ENCODE peak calls at places on chromosome 7, in nine cellular contexts. One of them, this sample, is unnamed. For H3K27me3, the result is how much of the 10 kb centered on the place peaks cover.

GRCh38 chr7:101410743-101411476 is 48.2 kb downstream of the COL26A1 start:
- DNase-seq in transverse colon: peak
- DNase-seq in heart right ventricle: peak
- DNase-seq in neural progenitor cell: peak
- DNase-seq in left ventricle myocardium inferior: peak
- DNase-seq in breast epithelium: no peak
- DNase-seq in ovary: no peak
- DNase-seq in heart left ventricle: no peak
- DNase-seq in tibial artery: no peak
- DNase-seq in this sample: peak

GRCh38 chr7:117020605-117021002 is 67.3 kb downstream of the ST7 start:
- DNase-seq in transverse colon: no peak
- DNase-seq in heart right ventricle: no peak
- DNase-seq in neural progenitor cell: peak
- DNase-seq in left ventricle myocardium inferior: no peak
- DNase-seq in breast epithelium: no peak
- DNase-seq in ovary: no peak
- DNase-seq in heart left ventricle: no peak
- DNase-seq in tibial artery: no peak
- DNase-seq in this sample: no peak

GRCh38 chr7:114859477-114859876 is 62.4 kb upstream of the MDFIC start:
- DNase-seq in transverse colon: no peak
- DNase-seq in heart right ventricle: no peak
- DNase-seq in neural progenitor cell: no peak
- DNase-seq in left ventricle myocardium inferior: no peak
- DNase-seq in breast epithelium: no peak
- DNase-seq in ovary: no peak
- DNase-seq in heart left ventricle: no peak
- DNase-seq in tibial artery: no peak
- DNase-seq in this sample: no peak

GRCh38 chr7:48741545-48741944 is 182.8 kb upstream of the CDC14C start:
- DNase-seq in transverse colon: no peak
- DNase-seq in heart right ventricle: no peak
- DNase-seq in neural progenitor cell: no peak
- DNase-seq in left ventricle myocardium inferior: no peak
- DNase-seq in breast epithelium: no peak
- DNase-seq in ovary: no peak
- DNase-seq in heart left ventricle: no peak
- DNase-seq in tibial artery: no peak
- DNase-seq in this sample: no peak

GRCh38 chr7:55052081-55052480 is 33.3 kb downstream of the EGFR start:
- DNase-seq in transverse colon: no peak
- DNase-seq in heart right ventricle: no peak
- DNase-seq in neural progenitor cell: no peak
- DNase-seq in left ventricle myocardium inferior: no peak
- DNase-seq in breast epithelium: no peak
- DNase-seq in ovary: no peak
- DNase-seq in heart left ventricle: no peak
- DNase-seq in tibial artery: no peak
- DNase-seq in this sample: no peak

GRCh38 chr7:15015545-15016314 is 113.2 kb upstream of the DGKB start:
- DNase-seq in transverse colon: no peak
- DNase-seq in heart right ventricle: peak
- DNase-seq in neural progenitor cell: peak
- DNase-seq in left ventricle myocardium inferior: no peak
- DNase-seq in breast epithelium: no peak
- DNase-seq in ovary: no peak
- DNase-seq in heart left ventricle: no peak
- DNase-seq in tibial artery: no peak
- DNase-seq in this sample: peak

GRCh38 chr7:132558815-132559214 is 17.5 kb downstream of the PLXNA4 start:
- DNase-seq in transverse colon: no peak
- DNase-seq in heart right ventricle: no peak
- DNase-seq in neural progenitor cell: no peak
- DNase-seq in left ventricle myocardium inferior: no peak
- DNase-seq in breast epithelium: no peak
- DNase-seq in ovary: no peak
- DNase-seq in heart left ventricle: no peak
- DNase-seq in tibial artery: no peak
- DNase-seq in this sample: no peak

GRCh38 chr7:30473903-30474302 is 4.7 kb downstream of the NOD1 start:
- DNase-seq in transverse colon: no peak
- DNase-seq in heart right ventricle: no peak
- DNase-seq in neural progenitor cell: no peak
- DNase-seq in left ventricle myocardium inferior: no peak
- DNase-seq in breast epithelium: no peak
- DNase-seq in ovary: no peak
- DNase-seq in heart left ventricle: no peak
- DNase-seq in tibial artery: no peak
- DNase-seq in this sample: no peak

GRCh38 chr7:43302211-43302711 is 189.8 kb downstream of the HECW1 start:
- DNase-seq in transverse colon: no peak
- DNase-seq in heart right ventricle: no peak
- DNase-seq in neural progenitor cell: no peak
- DNase-seq in left ventricle myocardium inferior: no peak
- DNase-seq in breast epithelium: no peak
- DNase-seq in ovary: no peak
- DNase-seq in heart left ventricle: no peak
- DNase-seq in tibial artery: no peak
- DNase-seq in this sample: no peak

GRCh38 chr7:301291-302053 is 11.5 kb downstream of the FOXL3 start:
- DNase-seq in transverse colon: no peak
- DNase-seq in heart right ventricle: no peak
- DNase-seq in neural progenitor cell: no peak
- DNase-seq in left ventricle myocardium inferior: no peak
- DNase-seq in breast epithelium: peak
- DNase-seq in ovary: no peak
- DNase-seq in heart left ventricle: peak
- DNase-seq in tibial artery: peak
- DNase-seq in this sample: no peak

GRCh38 chr7:51123322-51124021 is 193.1 kb downstream of the COBL start:
- DNase-seq in transverse colon: no peak
- DNase-seq in heart right ventricle: no peak
- DNase-seq in neural progenitor cell: no peak
- DNase-seq in left ventricle myocardium inferior: no peak
- DNase-seq in breast epithelium: peak
- DNase-seq in ovary: no peak
- DNase-seq in heart left ventricle: no peak
- DNase-seq in tibial artery: no peak
- DNase-seq in this sample: no peak

GRCh38 chr7:139730746-139731612 is 46.8 kb downstream of the HIPK2 start:
- DNase-seq in transverse colon: peak
- DNase-seq in heart right ventricle: peak
- DNase-seq in neural progenitor cell: peak
- DNase-seq in left ventricle myocardium inferior: peak
- DNase-seq in breast epithelium: no peak
- DNase-seq in ovary: peak
- DNase-seq in heart left ventricle: no peak
- DNase-seq in tibial artery: peak
- DNase-seq in this sample: no peak

GRCh38 chr7:503575-504111 is 16.0 kb downstream of the PDGFA start:
- DNase-seq in transverse colon: peak
- DNase-seq in heart right ventricle: peak
- DNase-seq in neural progenitor cell: no peak
- DNase-seq in left ventricle myocardium inferior: peak
- DNase-seq in breast epithelium: no peak
- DNase-seq in ovary: peak
- DNase-seq in heart left ventricle: peak
- DNase-seq in tibial artery: peak
- DNase-seq in this sample: no peak

GRCh38 chr7:142587578-142588191 is 161.6 kb upstream of the PRSS1 start:
- DNase-seq in transverse colon: no peak
- DNase-seq in heart right ventricle: no peak
- DNase-seq in neural progenitor cell: peak
- DNase-seq in left ventricle myocardium inferior: no peak
- DNase-seq in breast epithelium: no peak
- DNase-seq in ovary: no peak
- DNase-seq in heart left ventricle: no peak
- DNase-seq in tibial artery: no peak
- DNase-seq in this sample: peak

DNA sequence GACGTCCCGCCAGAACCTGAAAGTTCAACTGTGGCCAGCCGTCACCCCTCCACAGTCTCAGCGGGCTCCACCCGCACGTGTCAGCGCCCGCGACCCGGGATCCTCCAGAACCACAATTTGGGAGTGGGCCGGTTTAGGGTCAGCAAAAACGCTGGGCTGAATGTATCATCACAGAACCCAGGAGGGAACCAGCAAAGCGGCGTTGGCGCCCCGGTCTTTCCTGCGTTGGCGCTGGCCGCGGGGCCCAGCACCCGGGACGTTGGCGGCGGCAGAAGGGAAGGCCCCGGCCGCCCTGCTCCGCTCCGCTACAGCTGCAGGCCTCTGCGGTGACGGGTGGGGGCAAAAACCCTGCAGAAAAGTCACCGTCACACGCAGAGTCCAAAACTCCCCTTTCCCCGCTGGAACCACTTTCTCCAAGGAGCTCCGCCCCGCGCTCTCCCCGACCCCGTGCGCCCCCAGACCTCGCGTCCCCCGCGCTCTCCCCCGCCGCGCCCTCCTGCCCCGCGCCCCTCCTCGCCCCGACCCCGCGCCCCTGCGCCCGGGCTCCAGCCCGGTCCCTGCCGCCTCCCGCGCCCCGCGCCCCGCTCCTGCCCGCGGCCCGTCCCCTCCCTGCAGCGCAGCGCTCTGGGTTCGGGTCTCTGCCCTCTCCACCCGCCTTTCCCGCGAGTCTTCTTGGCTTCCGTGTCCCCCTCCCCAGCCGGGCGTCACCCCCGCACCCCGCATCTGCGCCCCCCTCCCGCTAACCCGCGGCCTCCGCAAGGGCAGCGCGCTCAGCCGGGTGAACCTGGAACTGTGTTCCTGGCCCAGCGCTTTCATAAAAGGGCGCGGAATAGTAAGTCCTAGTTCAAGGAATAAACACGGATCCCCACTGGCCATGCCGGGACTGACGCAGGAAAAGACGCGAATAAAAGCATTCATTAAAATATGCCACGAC is 24.0 kb upstream of the RNF32 start:
- DNase-seq in transverse colon: peak
- DNase-seq in heart right ventricle: no peak
- DNase-seq in neural progenitor cell: peak
- DNase-seq in left ventricle myocardium inferior: no peak
- DNase-seq in breast epithelium: no peak
- DNase-seq in ovary: no peak
- DNase-seq in heart left ventricle: no peak
- DNase-seq in tibial artery: no peak
- DNase-seq in this sample: no peak
- H3K4me3 ChIP-seq in transverse colon: peak
- H3K4me3 ChIP-seq in heart right ventricle: peak
- H3K4me3 ChIP-seq in neural progenitor cell: peak
- H3K4me3 ChIP-seq in left ventricle myocardium inferior: peak
- H3K4me3 ChIP-seq in breast epithelium: peak
- H3K4me3 ChIP-seq in ovary: peak
- H3K4me3 ChIP-seq in heart left ventricle: peak
- H3K4me3 ChIP-seq in tibial artery: no peak
- H3K4me3 ChIP-seq in this sample: peak

GRCh38 chr7:39539816-39540215 is 26.4 kb upstream of the YAE1 start:
- DNase-seq in transverse colon: no peak
- DNase-seq in heart right ventricle: no peak
- DNase-seq in neural progenitor cell: peak
- DNase-seq in left ventricle myocardium inferior: no peak
- DNase-seq in breast epithelium: no peak
- DNase-seq in ovary: no peak
- DNase-seq in heart left ventricle: no peak
- DNase-seq in tibial artery: no peak
- DNase-seq in this sample: no peak

GRCh38 chr7:39536926-39537325 is 29.3 kb upstream of the YAE1 start:
- DNase-seq in transverse colon: no peak
- DNase-seq in heart right ventricle: no peak
- DNase-seq in neural progenitor cell: no peak
- DNase-seq in left ventricle myocardium inferior: no peak
- DNase-seq in breast epithelium: no peak
- DNase-seq in ovary: no peak
- DNase-seq in heart left ventricle: no peak
- DNase-seq in tibial artery: no peak
- DNase-seq in this sample: no peak

GRCh38 chr7:39540320-39540719 is 25.9 kb upstream of the YAE1 start:
- DNase-seq in transverse colon: peak
- DNase-seq in heart right ventricle: no peak
- DNase-seq in neural progenitor cell: no peak
- DNase-seq in left ventricle myocardium inferior: no peak
- DNase-seq in breast epithelium: no peak
- DNase-seq in ovary: no peak
- DNase-seq in heart left ventricle: no peak
- DNase-seq in tibial artery: no peak
- DNase-seq in this sample: no peak

GRCh38 chr7:39535720-39536119 is 30.5 kb upstream of the YAE1 start:
- DNase-seq in transverse colon: peak
- DNase-seq in heart right ventricle: no peak
- DNase-seq in neural progenitor cell: no peak
- DNase-seq in left ventricle myocardium inferior: no peak
- DNase-seq in breast epithelium: no peak
- DNase-seq in ovary: no peak
- DNase-seq in heart left ventricle: no peak
- DNase-seq in tibial artery: no peak
- DNase-seq in this sample: no peak

DNA sequence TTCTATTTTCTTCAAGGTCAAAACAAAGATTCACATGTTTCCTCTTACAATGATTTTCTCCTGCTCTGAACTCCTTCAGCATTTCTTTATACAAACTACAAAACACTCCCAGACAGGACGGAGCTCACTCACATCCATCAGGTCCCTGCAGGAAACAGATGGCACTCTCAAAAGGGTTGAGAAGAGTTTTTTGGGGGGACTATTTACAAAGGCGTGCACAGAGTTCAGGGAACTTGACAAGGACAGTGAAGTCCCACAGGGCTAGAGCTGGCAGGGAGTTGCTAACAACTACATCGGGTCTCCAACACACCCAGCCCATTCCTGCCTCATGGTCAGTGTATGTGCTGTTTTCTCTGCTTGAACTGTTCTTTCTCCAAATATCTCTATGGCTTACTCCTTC is 24.7 kb upstream of the YAE1 start:
- DNase-seq in transverse colon: no peak
- DNase-seq in heart right ventricle: no peak
- DNase-seq in neural progenitor cell: no peak
- DNase-seq in left ventricle myocardium inferior: no peak
- DNase-seq in breast epithelium: no peak
- DNase-seq in ovary: no peak
- DNase-seq in heart left ventricle: no peak
- DNase-seq in tibial artery: no peak
- DNase-seq in this sample: no peak
- H3K27ac ChIP-seq in transverse colon: no peak
- H3K27ac ChIP-seq in heart right ventricle: no peak
- H3K27ac ChIP-seq in neural progenitor cell: no peak
- H3K27ac ChIP-seq in left ventricle myocardium inferior: no peak
- H3K27ac ChIP-seq in breast epithelium: no peak
- H3K27ac ChIP-seq in ovary: no peak
- H3K27ac ChIP-seq in heart left ventricle: no peak
- H3K27ac ChIP-seq in tibial artery: no peak
- H3K27ac ChIP-seq in this sample: no peak

GRCh38 chr7:24283559-24283899 is 461 bp upstream of the NPY start:
- DNase-seq in transverse colon: no peak
- DNase-seq in heart right ventricle: no peak
- DNase-seq in neural progenitor cell: peak
- DNase-seq in left ventricle myocardium inferior: no peak
- DNase-seq in breast epithelium: no peak
- DNase-seq in ovary: no peak
- DNase-seq in heart left ventricle: no peak
- DNase-seq in tibial artery: no peak
- DNase-seq in this sample: no peak
- H3K27me3 ChIP-seq in transverse colon: half or more
- H3K27me3 ChIP-seq in heart right ventricle: half or more
- H3K27me3 ChIP-seq in neural progenitor cell: half or more
- H3K27me3 ChIP-seq in left ventricle myocardium inferior: half or more
- H3K27me3 ChIP-seq in breast epithelium: under half
- H3K27me3 ChIP-seq in ovary: under half
- H3K27me3 ChIP-seq in heart left ventricle: under half
- H3K27me3 ChIP-seq in tibial artery: under half
- H3K27me3 ChIP-seq in this sample: under half

GRCh38 chr7:93147358-93147757 is 827 bp downstream of the SAMD9L start:
- DNase-seq in transverse colon: peak
- DNase-seq in heart right ventricle: no peak
- DNase-seq in neural progenitor cell: no peak
- DNase-seq in left ventricle myocardium inferior: peak
- DNase-seq in breast epithelium: no peak
- DNase-seq in ovary: no peak
- DNase-seq in heart left ventricle: no peak
- DNase-seq in tibial artery: no peak
- DNase-seq in this sample: no peak
- H3K4me3 ChIP-seq in transverse colon: peak
- H3K4me3 ChIP-seq in heart right ventricle: peak
- H3K4me3 ChIP-seq in neural progenitor cell: no peak
- H3K4me3 ChIP-seq in left ventricle myocardium inferior: peak
- H3K4me3 ChIP-seq in breast epithelium: peak
- H3K4me3 ChIP-seq in ovary: peak
- H3K4me3 ChIP-seq in heart left ventricle: peak
- H3K4me3 ChIP-seq in tibial artery: peak
- H3K4me3 ChIP-seq in this sample: no peak

This sample was measured in iPS DF 6.9.